ENCODE peak calls at places on chromosomes 7 and 10, in four cellular contexts. G is tibial nerve, H is psoas muscle, N is mesenchymal stem cell. L is an unnamed sample. For H3K4me1 and H3K27me3, the result is how much of the 10 kb centered on the place peaks cover.

GRCh38 chr10:103181244-103181643 is 11.8 kb downstream of the NT5C2 start:
- DNase-seq in H (no peak), G (no peak), N (no peak), L (no peak)

GRCh38 chr7:75531359-75531821 is 39.3 kb downstream of the SPDYE5 start:
- DNase-seq in N (peak), H (peak), G (no peak), L (no peak)

GRCh38 chr7:112160130-112160770 is 45.9 kb downstream of the DOCK4 start:
- DNase-seq in G (no peak), N (peak), H (no peak), L (peak)

GRCh38 chr7:29352041-29352440 is 157.5 kb downstream of the CHN2 start:
- DNase-seq in N (no peak), G (no peak), H (no peak), L (no peak)

GRCh38 chr10:35464805-35465456 is 128.6 kb downstream of the CCNY start:
- DNase-seq in H (no peak), G (no peak), N (peak), L (no peak)

GRCh38 chr7:47536705-47537611 is 45.0 kb downstream of the TNS3 start:
- DNase-seq in G (peak), H (peak), N (peak), L (peak)

GRCh38 chr7:151503902-151504714 is 15.6 kb downstream of the RHEB start:
- DNase-seq in H (no peak), G (peak), N (peak), L (no peak)

GRCh38 chr7:1928555-1929348 is 258.7 kb downstream of the ELFN1 start:
- DNase-seq in N (no peak), G (no peak), H (peak), L (peak)

GRCh38 chr10:59709472-59710125 is at the start of gene SLC16A9:
- DNase-seq in N (peak), H (peak), G (peak), L (peak)

GRCh38 chr7:38300175-38300574 is 26.7 kb upstream of the TARP start:
- DNase-seq in H (no peak), N (no peak), G (no peak), L (no peak)

DNA sequence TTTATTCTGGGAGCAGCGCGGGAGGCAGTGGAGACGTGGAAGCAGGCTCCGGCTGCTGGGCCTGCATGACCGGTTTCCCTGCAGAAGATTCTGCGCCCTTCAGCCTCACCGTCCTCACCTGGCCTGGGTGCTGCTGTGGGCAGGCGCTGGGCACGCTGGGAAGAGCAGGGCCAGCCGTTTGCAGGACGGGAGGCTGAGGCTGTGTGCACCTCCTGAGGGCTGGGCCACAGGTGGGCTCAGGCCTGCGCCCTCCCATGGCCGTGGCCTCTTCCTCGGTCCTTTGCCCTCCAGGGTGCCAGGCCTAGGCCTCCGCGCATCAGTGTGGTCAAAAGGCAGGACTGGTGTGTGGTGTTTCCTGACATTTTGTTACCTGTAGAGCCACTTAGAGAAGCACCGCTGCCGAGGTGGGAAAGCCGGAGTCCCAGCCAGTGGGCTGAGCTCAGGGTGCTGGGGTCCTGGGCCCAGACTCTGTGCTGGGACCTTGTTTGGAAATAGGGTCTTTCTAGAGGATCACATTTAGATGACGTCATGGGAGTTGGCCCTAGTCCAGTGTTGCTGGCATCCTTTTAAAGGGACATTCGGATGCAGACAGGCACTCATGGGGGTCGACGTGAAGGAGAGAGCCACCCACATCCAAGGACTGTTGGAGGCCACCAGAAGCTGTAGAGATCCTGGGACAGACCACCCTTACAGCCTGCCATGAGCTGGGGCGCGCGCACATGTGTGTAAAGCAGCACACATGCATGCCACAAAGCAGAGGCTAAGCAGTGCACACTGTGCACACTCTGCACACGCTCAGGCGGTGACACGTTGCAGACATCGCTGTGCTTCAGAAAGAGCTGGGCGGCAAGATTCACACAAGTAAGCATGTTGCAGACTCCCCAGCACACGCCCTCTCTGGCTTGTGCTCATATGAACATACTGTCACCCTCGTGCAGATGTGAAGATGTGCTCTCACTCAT is 478.5 kb downstream of the DNAJB6 start:
- DNase-seq in G (no peak), H (no peak), N (no peak), L (no peak)
- H3K4me1 ChIP-seq in G (under half), H (under half), N (under half), L (under half)

DNA sequence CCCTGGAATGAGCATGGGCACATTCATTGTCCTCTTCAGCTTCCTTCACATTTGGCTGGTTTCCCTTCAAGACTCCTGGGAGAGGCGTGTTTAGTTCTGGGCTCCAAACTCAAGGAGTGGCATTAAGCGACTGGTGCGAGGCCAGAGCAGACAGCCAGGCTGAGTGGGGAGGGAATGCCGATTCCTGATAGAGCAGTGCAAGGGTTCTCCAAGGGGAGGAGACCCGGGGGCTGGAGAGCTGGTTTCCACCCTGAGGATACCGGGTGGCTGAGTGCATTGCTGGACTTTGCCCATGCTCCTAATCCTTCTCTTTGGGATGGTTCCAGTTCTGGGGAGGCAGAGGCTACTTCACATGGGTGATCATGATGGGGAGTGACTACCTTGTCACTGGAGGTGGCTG is 372.1 kb downstream of the RPS24 start:
- DNase-seq in G (no peak), N (no peak), H (no peak), L (peak)
- H3K27me3 ChIP-seq in G (under half), N (under half), H (under half), L (under half)

GRCh38 chr10:47454294-47455058 is 29.4 kb downstream of the ANXA8 start:
- DNase-seq in N (no peak), G (no peak), H (no peak), L (no peak)

GRCh38 chr10:47456794-47457527 is 27.0 kb downstream of the ANXA8 start:
- DNase-seq in G (no peak), H (no peak), N (no peak), L (no peak)

GRCh38 chr10:47457826-47458225 is 26.1 kb downstream of the ANXA8 start:
- DNase-seq in N (no peak), G (no peak), H (no peak), L (no peak)

GRCh38 chr10:47457528-47457820 is 26.4 kb downstream of the ANXA8 start:
- DNase-seq in N (no peak), H (no peak), G (no peak), L (no peak)

DNA sequence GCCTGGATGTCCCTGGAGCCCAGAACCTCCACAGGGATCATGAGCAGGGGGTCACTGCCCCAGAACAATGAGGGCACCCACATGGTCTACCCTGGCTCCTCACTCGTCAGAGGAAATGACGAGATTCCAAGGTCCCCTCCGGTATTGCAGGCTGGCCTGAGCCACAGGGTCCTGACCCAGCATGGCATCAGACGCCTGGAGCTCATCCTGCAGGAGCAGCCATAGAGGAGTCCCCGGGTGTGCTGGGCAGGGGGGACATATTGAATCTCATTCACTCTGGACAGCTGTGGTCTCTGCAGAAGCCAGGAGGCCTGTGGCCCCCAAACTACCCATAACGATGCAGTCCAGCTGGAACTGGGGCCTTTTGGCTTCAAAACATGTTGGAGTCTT is 27.8 kb downstream of the ANXA8 start:
- DNase-seq in H (no peak), G (no peak), N (no peak), L (no peak)
- H3K4me1 ChIP-seq in H (under half), G (under half), N (under half), L (under half)

GRCh38 chr10:126618466-126618865 is 52.0 kb downstream of the C10orf90 start:
- DNase-seq in N (peak), H (no peak), G (no peak), L (no peak)
- H3K27me3 ChIP-seq in N (under half), H (under half), G (under half), L (under half)

GRCh38 chr7:73740212-73740611 is 1.6 kb upstream of the ABHD11 start:
- DNase-seq in G (no peak), N (no peak), H (no peak), L (no peak)

GRCh38 chr7:73741600-73741999 is 3.0 kb upstream of the ABHD11 start:
- DNase-seq in N (no peak), G (no peak), H (no peak), L (no peak)

GRCh38 chr7:73742338-73742752 is 3.7 kb upstream of the ABHD11 start:
- DNase-seq in N (no peak), H (no peak), G (no peak), L (no peak)

GRCh38 chr7:73740771-73741170 is 2.2 kb upstream of the ABHD11 start:
- DNase-seq in G (no peak), N (no peak), H (no peak), L (no peak)

DNA sequence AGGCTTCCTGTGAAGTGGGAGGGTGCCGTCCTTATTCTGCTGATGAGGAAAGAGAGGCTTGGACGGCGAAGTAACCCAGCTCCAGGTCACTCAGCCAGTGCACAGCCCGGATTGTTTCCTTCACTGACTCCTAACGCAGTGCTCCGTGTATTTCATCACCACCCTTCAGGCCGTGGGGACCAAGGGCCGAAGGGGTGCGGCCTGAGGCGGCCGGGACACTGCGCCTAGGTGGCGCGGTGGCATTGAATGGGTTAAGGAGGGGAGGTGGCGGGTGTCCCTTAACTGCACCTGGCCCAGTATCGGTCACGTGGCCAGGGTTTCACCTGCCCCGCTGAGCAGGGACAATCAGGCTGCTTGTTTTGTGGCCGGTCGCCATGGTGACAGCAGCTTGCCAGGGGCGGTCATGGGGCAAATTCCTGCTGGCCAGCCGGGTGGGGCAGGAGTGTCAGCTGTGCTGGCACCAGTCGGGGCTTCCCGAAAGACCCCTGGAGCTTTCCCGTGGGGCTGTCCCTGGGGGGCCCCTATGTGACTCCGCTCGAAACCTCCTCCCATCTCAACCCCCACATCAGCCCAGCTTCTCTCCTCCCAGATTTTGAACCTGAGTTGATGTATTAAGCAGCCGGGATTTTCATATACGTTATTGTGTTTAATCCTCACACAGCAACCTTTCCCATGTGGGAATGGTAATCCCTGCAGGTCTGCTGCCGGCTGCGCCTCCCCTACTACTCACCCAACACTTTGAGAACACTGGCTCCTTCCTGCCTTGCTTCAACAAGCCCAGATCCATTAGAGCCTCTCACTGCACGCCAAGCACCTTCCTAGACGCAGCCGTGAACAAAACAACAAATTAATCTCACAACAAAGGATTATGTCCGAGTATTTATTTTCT is 4.4 kb upstream of the ABHD11 start:
- DNase-seq in H (no peak), G (no peak), N (peak), L (peak)
- H3K4me1 ChIP-seq in H (under half), G (under half), N (under half), L (under half)

GRCh38 chr7:143443153-143443552 is at the start of gene TAS2R60:
- DNase-seq in G (no peak), N (no peak), H (no peak), L (no peak)

GRCh38 chr7:143448429-143448828 is 5.2 kb downstream of the TAS2R60 start:
- DNase-seq in G (no peak), N (no peak), H (no peak), L (no peak)

GRCh38 chr7:143444785-143445184 is 1.5 kb downstream of the TAS2R60 start:
- DNase-seq in G (no peak), N (no peak), H (no peak), L (no peak)

GRCh38 chr7:143447500-143447899 is 4.2 kb downstream of the TAS2R60 start:
- DNase-seq in N (no peak), G (no peak), H (no peak), L (no peak)

DNA sequence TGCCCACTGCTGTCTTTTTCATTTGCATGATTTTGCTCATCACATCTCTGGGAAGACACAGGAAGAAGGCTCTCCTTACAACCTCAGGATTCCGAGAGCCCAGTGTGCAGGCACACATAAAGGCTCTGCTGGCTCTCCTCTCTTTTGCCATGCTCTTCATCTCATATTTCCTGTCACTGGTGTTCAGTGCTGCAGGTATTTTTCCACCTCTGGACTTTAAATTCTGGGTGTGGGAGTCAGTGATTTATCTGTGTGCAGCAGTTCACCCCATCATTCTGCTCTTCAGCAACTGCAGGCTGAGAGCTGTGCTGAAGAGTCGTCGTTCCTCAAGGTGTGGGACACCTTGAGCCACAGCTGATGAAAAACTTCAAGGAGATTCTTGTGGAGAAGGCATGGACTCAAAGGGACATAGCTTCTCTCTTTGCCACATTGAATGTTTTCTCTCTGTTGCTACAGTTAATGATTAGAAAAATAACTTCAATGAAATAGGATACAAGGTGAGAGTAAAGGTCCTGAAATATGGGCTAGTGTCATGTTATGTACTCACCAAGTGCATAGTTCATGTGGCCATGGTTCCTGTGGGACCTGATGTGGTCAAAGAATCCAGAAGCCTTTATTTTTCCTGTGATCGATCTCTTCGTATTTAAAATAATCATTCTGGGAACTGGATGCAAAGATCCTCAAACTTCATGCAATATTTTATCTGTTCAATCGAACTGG is 970 bp downstream of the TAS2R60 start:
- DNase-seq in H (no peak), G (no peak), N (no peak), L (no peak)
- H3K27me3 ChIP-seq in H (under half), G (under half), N (under half), L (under half)

GRCh38 chr7:50268990-50269389 is 35.5 kb upstream of the IKZF1 start:
- DNase-seq in H (no peak), G (no peak), N (no peak), L (no peak)

GRCh38 chr7:50273301-50273700 is 31.2 kb upstream of the IKZF1 start:
- DNase-seq in N (no peak), H (no peak), G (no peak), L (no peak)

GRCh38 chr7:50272808-50273207 is 31.7 kb upstream of the IKZF1 start:
- DNase-seq in N (no peak), G (no peak), H (no peak), L (no peak)

GRCh38 chr7:50268223-50268622 is 36.3 kb upstream of the IKZF1 start:
- DNase-seq in N (no peak), G (no peak), H (no peak), L (no peak)

DNA sequence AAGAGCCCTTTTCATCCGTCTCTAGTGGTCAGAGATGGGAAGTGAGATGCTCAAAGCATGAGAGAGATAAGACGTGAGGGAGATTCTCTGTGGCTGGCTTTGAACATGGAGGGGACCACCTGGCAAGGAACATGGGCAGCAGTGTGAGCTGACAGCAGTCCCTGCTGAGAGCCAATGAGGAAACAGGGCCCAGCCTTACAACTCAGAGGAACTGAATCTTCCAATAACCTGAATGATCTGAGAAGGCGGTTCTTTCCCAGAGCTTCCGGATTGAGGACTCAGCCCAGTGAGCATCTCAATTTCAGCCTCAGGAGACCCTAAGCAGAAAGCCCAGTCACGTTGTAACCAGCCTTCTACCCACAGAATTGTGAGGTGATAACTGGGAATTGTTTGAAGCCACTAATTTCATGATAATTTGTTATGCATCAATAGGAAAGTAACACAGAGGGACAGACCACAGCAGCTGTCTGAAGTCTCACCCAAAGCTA is 33.9 kb upstream of the IKZF1 start:
- DNase-seq in N (no peak), G (no peak), H (no peak), L (no peak)
- H3K4me1 ChIP-seq in N (under half), G (under half), H (under half), L (under half)